ENCODE peak calls at places on chromosomes 3 and 15, in four cellular contexts. U, F, H and L are unnamed samples.

GRCh38 chr15:58407786-58408185 is 24.0 kb upstream of the LIPC start:
- DNase-seq in F (no peak), U (no peak), H (no peak), L (no peak)

GRCh38 chr3:126101521-126101982 is 17.6 kb upstream of the SLC41A3 start:
- DNase-seq in F (peak), U (no peak), H (no peak), L (no peak)

GRCh38 chr15:64070965-64071851 is 22.4 kb downstream of the CIAO2A start:
- DNase-seq in U (no peak), H (no peak), F (peak), L (peak)

GRCh38 chr3:81910244-81910852 is 148.9 kb upstream of the GBE1 start:
- DNase-seq in F (no peak), H (no peak), U (no peak), L (no peak)

GRCh38 chr3:115512565-115513410 is 110.5 kb upstream of the GAP43 start:
- DNase-seq in F (no peak), H (peak), U (no peak), L (peak)

GRCh38 chr3:46087871-46088270 is 60.6 kb upstream of the XCR1 start:
- DNase-seq in H (no peak), U (no peak), F (no peak), L (no peak)

GRCh38 chr3:61946925-61947324 is 385.6 kb downstream of the PTPRG start:
- DNase-seq in U (no peak), H (no peak), F (no peak), L (no peak)

GRCh38 chr15:65901336-65901735 is 32.0 kb downstream of the RAB11A start:
- DNase-seq in H (no peak), F (no peak), U (no peak), L (no peak)

GRCh38 chr3:128435058-128435457 is 31.6 kb downstream of the DNAJB8 start:
- DNase-seq in F (no peak), U (no peak), H (no peak), L (no peak)

GRCh38 chr15:46174122-46174521 is 539.3 kb downstream of the SQOR start:
- DNase-seq in H (no peak), F (no peak), U (no peak), L (no peak)

GRCh38 chr3:172367205-172368105 is 80.8 kb downstream of the GHSR start:
- DNase-seq in F (no peak), U (no peak), H (no peak), L (peak)

GRCh38 chr3:188635258-188636038 is 481.5 kb downstream of the LPP start:
- DNase-seq in U (no peak), H (no peak), F (no peak), L (no peak)

GRCh38 chr3:102747611-102748010 is 312.8 kb downstream of the ZPLD1 start:
- DNase-seq in F (no peak), H (no peak), U (no peak), L (no peak)

GRCh38 chr15:30990036-30990435 is 1.4 kb downstream of the MTMR10 start:
- DNase-seq in H (no peak), F (no peak), U (no peak), L (no peak)
- H3K4me3 ChIP-seq in H (peak), F (peak), U (peak), L (peak)

DNA sequence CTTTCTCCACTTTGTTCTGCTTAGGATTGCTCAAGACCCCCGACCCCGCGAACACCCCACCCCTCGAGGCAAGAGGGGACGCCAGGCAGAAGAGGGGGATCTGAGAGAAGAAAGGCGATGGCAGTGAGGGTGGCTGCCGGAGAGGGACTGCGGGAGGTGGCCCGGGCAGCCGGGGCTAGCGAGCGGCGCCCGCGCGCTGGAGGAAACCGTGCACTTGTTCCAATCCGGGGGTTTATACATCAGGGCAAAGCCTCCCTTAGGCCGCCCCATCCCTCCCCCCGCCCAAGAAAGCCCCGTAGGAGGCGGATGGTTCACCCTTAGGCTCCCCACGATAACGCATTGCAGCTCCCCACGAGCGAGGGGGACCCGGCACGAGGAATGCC is 475 bp downstream of the ERC2 start:
- DNase-seq in F (no peak), H (no peak), U (no peak), L (no peak)
- H3K4me3 ChIP-seq in F (peak), H (peak), U (peak), L (peak)

GRCh38 chr3:106810461-106810733 is 566.8 kb upstream of the CCDC54 start:
- DNase-seq in H (no peak), U (no peak), F (no peak), L (no peak)
- H3K4me3 ChIP-seq in H (no peak), U (no peak), F (no peak), L (no peak)

DNA sequence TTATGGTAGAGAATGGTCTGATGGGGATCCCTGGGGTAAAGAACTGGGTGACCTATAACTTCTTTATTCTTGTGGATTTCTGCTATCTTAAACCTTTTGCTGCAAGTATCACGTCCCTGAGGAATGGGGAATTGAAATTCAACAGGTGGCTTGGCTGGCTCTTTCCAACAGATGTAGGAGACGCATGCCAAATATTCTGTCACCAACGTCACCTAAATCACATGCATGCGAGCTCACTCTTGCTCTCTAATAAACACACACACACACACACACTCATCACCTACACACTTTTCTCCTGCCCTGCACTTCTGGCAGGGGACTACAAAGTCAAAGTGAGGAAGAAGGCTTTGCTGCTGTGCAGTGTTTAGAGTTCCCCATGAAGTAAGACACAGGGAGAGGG is 145.8 kb upstream of the NECTIN3 start:
- DNase-seq in H (no peak), F (no peak), U (no peak), L (peak)
- H3K4me3 ChIP-seq in H (no peak), F (no peak), U (no peak), L (no peak)

DNA sequence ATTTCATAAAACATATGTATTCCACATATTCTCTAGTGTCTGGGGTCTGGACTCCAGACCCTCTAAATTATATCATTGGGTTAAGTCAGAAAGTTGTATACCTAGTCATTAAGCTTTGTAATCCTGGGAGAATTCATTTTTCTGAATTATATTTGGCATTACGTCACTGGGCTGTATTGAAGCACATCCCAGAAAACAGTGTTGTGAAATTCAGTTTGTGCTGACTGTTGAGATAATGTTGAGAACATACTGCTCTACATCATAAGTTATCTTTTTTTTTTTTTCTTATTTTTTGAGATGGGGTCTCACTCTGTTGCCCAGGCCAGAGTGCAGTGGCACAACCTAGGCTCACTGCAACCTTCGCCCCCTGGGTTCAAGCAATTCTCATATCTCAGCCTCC is 153.1 kb upstream of the STT3B start:
- DNase-seq in H (no peak), F (no peak), U (no peak), L (no peak)
- H3K4me3 ChIP-seq in H (no peak), F (no peak), U (no peak), L (no peak)